ENCODE peak calls at places on chromosomes 1 and 21, in five cellular contexts. O, L, Y, D and G are unnamed samples.
A peak's percentile ranks its signal among the peaks of the same experiment; 100 is the strongest.

GRCh38 chr1:241021286-241021685 is 335.7 kb downstream of the RGS7 start:
- DNase-seq in O (no peak), L (no peak), Y (no peak), D (no peak), G (no peak)

GRCh38 chr1:206117151-206117948 is at the start of gene AVPR1B:
- DNase-seq in O (peak; percentile 42), L (no peak), Y (peak; percentile 79), D (peak; percentile 53), G (no peak)

GRCh38 chr1:89274431-89274857 is 1.8 kb upstream of the GBP5 start:
- DNase-seq in O (peak; percentile 43), L (no peak), Y (no peak), D (peak; percentile 4), G (no peak)

GRCh38 chr1:245541389-245541788 is 386.6 kb downstream of the KIF26B start:
- DNase-seq in O (no peak), L (no peak), Y (no peak), D (no peak), G (no peak)

GRCh38 chr1:91847851-91848250 is 38.1 kb downstream of the TGFBR3 start:
- DNase-seq in O (no peak), L (no peak), Y (no peak), D (no peak), G (no peak)

GRCh38 chr1:117565745-117566455 is 39.9 kb upstream of the TENT5C start:
- DNase-seq in O (no peak), L (no peak), Y (no peak), D (no peak), G (no peak)

GRCh38 chr1:43549921-43550597 is 19.4 kb downstream of the PTPRF start:
- DNase-seq in O (no peak), L (no peak), Y (peak; percentile 69), D (peak; percentile 94), G (no peak)

GRCh38 chr1:26225033-26225831 is 8.8 kb upstream of the CEP85 start:
- DNase-seq in O (peak; percentile 17), L (peak; percentile 85), Y (peak; percentile 33), D (no peak), G (peak; percentile 84)

GRCh38 chr1:30636621-30637020 is 86.8 kb downstream of the MATN1 start:
- DNase-seq in O (no peak), L (peak; percentile 27), Y (no peak), D (no peak), G (no peak)

GRCh38 chr21:38247738-38248509 is 8.9 kb upstream of the KCNJ15 start:
- DNase-seq in O (no peak), L (no peak), Y (no peak), D (no peak), G (no peak)

GRCh38 chr1:158793604-158794003 is 12.6 kb upstream of the OR6N2 start:
- DNase-seq in O (no peak), L (no peak), Y (no peak), D (no peak), G (no peak)

GRCh38 chr1:227240983-227241382 is 77.3 kb downstream of the CDC42BPA start:
- DNase-seq in O (no peak), L (no peak), Y (no peak), D (no peak), G (no peak)

GRCh38 chr1:203597386-203598040 is 29.1 kb upstream of the ATP2B4 start:
- DNase-seq in O (no peak), L (no peak), Y (no peak), D (no peak), G (no peak)

GRCh38 chr1:7609311-7609994 is 161.6 kb upstream of the VAMP3 start:
- DNase-seq in O (no peak), L (peak; percentile 55), Y (no peak), D (no peak), G (no peak)

GRCh38 chr1:92804721-92805169 is 19.8 kb upstream of the EVI5 start:
- DNase-seq in O (peak; percentile 98), L (no peak), Y (no peak), D (peak; percentile 79), G (peak; percentile 41)

GRCh38 chr1:1433804-1434130 is 1.7 kb upstream of the VWA1 start:
- DNase-seq in O (peak; percentile 33), L (no peak), Y (no peak), D (peak; percentile 43), G (no peak)

GRCh38 chr21:45050361-45050785 is 24.0 kb upstream of the ADARB1 start:
- DNase-seq in O (no peak), L (no peak), Y (no peak), D (no peak), G (no peak)